ENCODE peak calls at places on chromosome 11, in nine cellular contexts. One of them, this sample, is unnamed.
A peak's percentile ranks its signal among the peaks of the same experiment; 100 is the strongest.

GRCh38 chr11:86244063-86244521 is 461 bp upstream of the EED start:
- DNase-seq in CD8-positive, alpha-beta memory T cell: peak; percentile 92
- DNase-seq in T-helper 2 cell: peak; percentile 82
- DNase-seq in stimulated activated CD4-positive, alpha-beta T cell treated with anti-CD3 and anti-CD28 coated beads, Interleukin-12 subunit alpha, Interleukin-12 subunit beta, amount 100 ng/mL, for 48 hours: peak; percentile 88
- DNase-seq in stimulated activated CD8-positive, alpha-beta memory T cell treated with anti-CD3 and anti-CD28 coated beads, Interleukin-2, amount 100 ng/mL, for 48 hours: peak; percentile 77
- DNase-seq in HFF-Myc: no peak
- DNase-seq in suprapubic skin: peak; percentile 93
- DNase-seq in upper lobe of right lung: peak; percentile 92
- DNase-seq in fibroblast of the conjunctiva: peak; percentile 75
- DNase-seq in this sample: peak; percentile 83

GRCh38 chr11:71263391-71263790 is 11.0 kb upstream of the SHANK2 start:
- DNase-seq in suprapubic skin: no peak
- DNase-seq in stimulated activated CD4-positive, alpha-beta T cell treated with anti-CD3 and anti-CD28 coated beads, Interleukin-12 subunit alpha, Interleukin-12 subunit beta, amount 100 ng/mL, for 48 hours: no peak
- DNase-seq in CD8-positive, alpha-beta memory T cell: no peak
- DNase-seq in T-helper 2 cell: no peak
- DNase-seq in stimulated activated CD8-positive, alpha-beta memory T cell treated with anti-CD3 and anti-CD28 coated beads, Interleukin-2, amount 100 ng/mL, for 48 hours: no peak
- DNase-seq in fibroblast of the conjunctiva: no peak
- DNase-seq in upper lobe of right lung: no peak
- DNase-seq in HFF-Myc: no peak
- DNase-seq in this sample: no peak

GRCh38 chr11:45451766-45452440 is 165.8 kb upstream of the SYT13 start:
- DNase-seq in stimulated activated CD8-positive, alpha-beta memory T cell treated with anti-CD3 and anti-CD28 coated beads, Interleukin-2, amount 100 ng/mL, for 48 hours: no peak
- DNase-seq in CD8-positive, alpha-beta memory T cell: no peak
- DNase-seq in T-helper 2 cell: no peak
- DNase-seq in upper lobe of right lung: no peak
- DNase-seq in suprapubic skin: no peak
- DNase-seq in HFF-Myc: no peak
- DNase-seq in fibroblast of the conjunctiva: no peak
- DNase-seq in stimulated activated CD4-positive, alpha-beta T cell treated with anti-CD3 and anti-CD28 coated beads, Interleukin-12 subunit alpha, Interleukin-12 subunit beta, amount 100 ng/mL, for 48 hours: no peak
- DNase-seq in this sample: no peak

GRCh38 chr11:12123799-12124198 is 13.4 kb downstream of the MICAL2 start:
- DNase-seq in suprapubic skin: no peak
- DNase-seq in HFF-Myc: no peak
- DNase-seq in upper lobe of right lung: no peak
- DNase-seq in stimulated activated CD4-positive, alpha-beta T cell treated with anti-CD3 and anti-CD28 coated beads, Interleukin-12 subunit alpha, Interleukin-12 subunit beta, amount 100 ng/mL, for 48 hours: no peak
- DNase-seq in T-helper 2 cell: no peak
- DNase-seq in stimulated activated CD8-positive, alpha-beta memory T cell treated with anti-CD3 and anti-CD28 coated beads, Interleukin-2, amount 100 ng/mL, for 48 hours: no peak
- DNase-seq in CD8-positive, alpha-beta memory T cell: no peak
- DNase-seq in fibroblast of the conjunctiva: peak; percentile 30
- DNase-seq in this sample: no peak

GRCh38 chr11:86676533-86677154 is 4.2 kb upstream of the ME3 start:
- DNase-seq in stimulated activated CD4-positive, alpha-beta T cell treated with anti-CD3 and anti-CD28 coated beads, Interleukin-12 subunit alpha, Interleukin-12 subunit beta, amount 100 ng/mL, for 48 hours: no peak
- DNase-seq in HFF-Myc: no peak
- DNase-seq in upper lobe of right lung: no peak
- DNase-seq in stimulated activated CD8-positive, alpha-beta memory T cell treated with anti-CD3 and anti-CD28 coated beads, Interleukin-2, amount 100 ng/mL, for 48 hours: no peak
- DNase-seq in T-helper 2 cell: no peak
- DNase-seq in CD8-positive, alpha-beta memory T cell: no peak
- DNase-seq in fibroblast of the conjunctiva: no peak
- DNase-seq in suprapubic skin: no peak
- DNase-seq in this sample: no peak

GRCh38 chr11:34366522-34366921 is 8.7 kb upstream of the ABTB2 start:
- DNase-seq in CD8-positive, alpha-beta memory T cell: no peak
- DNase-seq in stimulated activated CD8-positive, alpha-beta memory T cell treated with anti-CD3 and anti-CD28 coated beads, Interleukin-2, amount 100 ng/mL, for 48 hours: no peak
- DNase-seq in suprapubic skin: no peak
- DNase-seq in stimulated activated CD4-positive, alpha-beta T cell treated with anti-CD3 and anti-CD28 coated beads, Interleukin-12 subunit alpha, Interleukin-12 subunit beta, amount 100 ng/mL, for 48 hours: no peak
- DNase-seq in HFF-Myc: no peak
- DNase-seq in T-helper 2 cell: no peak
- DNase-seq in upper lobe of right lung: no peak
- DNase-seq in fibroblast of the conjunctiva: no peak
- DNase-seq in this sample: no peak

GRCh38 chr11:23181022-23181807 is 320.9 kb upstream of the CCDC179 start:
- DNase-seq in CD8-positive, alpha-beta memory T cell: no peak
- DNase-seq in upper lobe of right lung: no peak
- DNase-seq in T-helper 2 cell: no peak
- DNase-seq in suprapubic skin: no peak
- DNase-seq in HFF-Myc: no peak
- DNase-seq in stimulated activated CD4-positive, alpha-beta T cell treated with anti-CD3 and anti-CD28 coated beads, Interleukin-12 subunit alpha, Interleukin-12 subunit beta, amount 100 ng/mL, for 48 hours: no peak
- DNase-seq in fibroblast of the conjunctiva: no peak
- DNase-seq in stimulated activated CD8-positive, alpha-beta memory T cell treated with anti-CD3 and anti-CD28 coated beads, Interleukin-2, amount 100 ng/mL, for 48 hours: no peak
- DNase-seq in this sample: no peak

GRCh38 chr11:35142481-35143207 is 3.7 kb downstream of the CD44 start:
- DNase-seq in stimulated activated CD8-positive, alpha-beta memory T cell treated with anti-CD3 and anti-CD28 coated beads, Interleukin-2, amount 100 ng/mL, for 48 hours: no peak
- DNase-seq in suprapubic skin: peak; percentile 65
- DNase-seq in upper lobe of right lung: no peak
- DNase-seq in T-helper 2 cell: no peak
- DNase-seq in fibroblast of the conjunctiva: no peak
- DNase-seq in stimulated activated CD4-positive, alpha-beta T cell treated with anti-CD3 and anti-CD28 coated beads, Interleukin-12 subunit alpha, Interleukin-12 subunit beta, amount 100 ng/mL, for 48 hours: no peak
- DNase-seq in HFF-Myc: no peak
- DNase-seq in CD8-positive, alpha-beta memory T cell: peak; percentile 68
- DNase-seq in this sample: no peak

GRCh38 chr11:66339163-66339675 is 3.0 kb upstream of the RIN1 start:
- DNase-seq in T-helper 2 cell: no peak
- DNase-seq in CD8-positive, alpha-beta memory T cell: peak; percentile 27
- DNase-seq in HFF-Myc: no peak
- DNase-seq in fibroblast of the conjunctiva: no peak
- DNase-seq in stimulated activated CD4-positive, alpha-beta T cell treated with anti-CD3 and anti-CD28 coated beads, Interleukin-12 subunit alpha, Interleukin-12 subunit beta, amount 100 ng/mL, for 48 hours: no peak
- DNase-seq in upper lobe of right lung: peak; percentile 39
- DNase-seq in suprapubic skin: no peak
- DNase-seq in stimulated activated CD8-positive, alpha-beta memory T cell treated with anti-CD3 and anti-CD28 coated beads, Interleukin-2, amount 100 ng/mL, for 48 hours: no peak
- DNase-seq in this sample: no peak

GRCh38 chr11:113475160-113475761 is at the start of gene DRD2:
- DNase-seq in CD8-positive, alpha-beta memory T cell: no peak
- DNase-seq in stimulated activated CD4-positive, alpha-beta T cell treated with anti-CD3 and anti-CD28 coated beads, Interleukin-12 subunit alpha, Interleukin-12 subunit beta, amount 100 ng/mL, for 48 hours: no peak
- DNase-seq in T-helper 2 cell: no peak
- DNase-seq in suprapubic skin: no peak
- DNase-seq in upper lobe of right lung: no peak
- DNase-seq in fibroblast of the conjunctiva: no peak
- DNase-seq in HFF-Myc: no peak
- DNase-seq in stimulated activated CD8-positive, alpha-beta memory T cell treated with anti-CD3 and anti-CD28 coated beads, Interleukin-2, amount 100 ng/mL, for 48 hours: no peak
- DNase-seq in this sample: no peak

GRCh38 chr11:2139118-2139490 is at the start of gene IGF2:
- DNase-seq in stimulated activated CD4-positive, alpha-beta T cell treated with anti-CD3 and anti-CD28 coated beads, Interleukin-12 subunit alpha, Interleukin-12 subunit beta, amount 100 ng/mL, for 48 hours: no peak
- DNase-seq in T-helper 2 cell: no peak
- DNase-seq in fibroblast of the conjunctiva: no peak
- DNase-seq in CD8-positive, alpha-beta memory T cell: no peak
- DNase-seq in stimulated activated CD8-positive, alpha-beta memory T cell treated with anti-CD3 and anti-CD28 coated beads, Interleukin-2, amount 100 ng/mL, for 48 hours: no peak
- DNase-seq in upper lobe of right lung: no peak
- DNase-seq in suprapubic skin: no peak
- DNase-seq in HFF-Myc: no peak
- DNase-seq in this sample: no peak

GRCh38 chr11:100434821-100435641 is 252.1 kb upstream of the ARHGAP42 start:
- DNase-seq in fibroblast of the conjunctiva: no peak
- DNase-seq in suprapubic skin: no peak
- DNase-seq in T-helper 2 cell: no peak
- DNase-seq in CD8-positive, alpha-beta memory T cell: no peak
- DNase-seq in stimulated activated CD4-positive, alpha-beta T cell treated with anti-CD3 and anti-CD28 coated beads, Interleukin-12 subunit alpha, Interleukin-12 subunit beta, amount 100 ng/mL, for 48 hours: no peak
- DNase-seq in upper lobe of right lung: peak; percentile 21
- DNase-seq in stimulated activated CD8-positive, alpha-beta memory T cell treated with anti-CD3 and anti-CD28 coated beads, Interleukin-2, amount 100 ng/mL, for 48 hours: no peak
- DNase-seq in HFF-Myc: no peak
- DNase-seq in this sample: no peak